ENCODE peak calls at places on chromosome 19, in five cellular contexts. I, B, V, H and T are unnamed samples.

GRCh38 chr19:43936219-43936618 is 1.1 kb upstream of the ZNF45 start:
- DNase-seq in I (no peak), V (no peak), H (no peak), B (no peak), T (no peak)

GRCh38 chr19:27393591-27393990 is 1819.4 kb downstream of the UQCRFS1 start:
- DNase-seq in V (no peak), I (no peak), B (no peak), H (no peak), T (no peak)

GRCh38 chr19:20351244-20351643 is 184.2 kb downstream of the ZNF486 start:
- DNase-seq in V (no peak), I (no peak), B (no peak), H (no peak), T (no peak)

GRCh38 chr19:6362351-6362801 is 1.0 kb downstream of the CLPP start:
- DNase-seq in H (no peak), V (peak), B (no peak), I (no peak), T (no peak)

GRCh38 chr19:5718579-5719273 is 1.2 kb downstream of the LONP1 start:
- DNase-seq in B (peak), I (no peak), V (peak), H (no peak), T (peak)

GRCh38 chr19:43407416-43408005 is 7.2 kb upstream of the TEX101 start:
- DNase-seq in B (no peak), H (no peak), V (no peak), I (no peak), T (no peak)

GRCh38 chr19:5403968-5404640 is 51.1 kb upstream of the ZNRF4 start:
- DNase-seq in H (peak), I (peak), V (peak), B (peak), T (peak)

GRCh38 chr19:1070576-1070930 is 3.6 kb downstream of the ARHGAP45 start:
- DNase-seq in I (peak), B (no peak), V (no peak), H (no peak), T (no peak)

GRCh38 chr19:52343548-52343947 is 7.5 kb downstream of the ZNF610 start:
- DNase-seq in B (no peak), V (peak), H (peak), I (no peak), T (no peak)

GRCh38 chr19:37932985-37933953 is 26.3 kb downstream of the SIPA1L3 start:
- DNase-seq in I (peak), H (peak), V (peak), B (no peak), T (peak)

GRCh38 chr19:30236006-30236405 is 136.2 kb upstream of the ZNF536 start:
- DNase-seq in B (no peak), V (no peak), H (no peak), I (no peak), T (no peak)

GRCh38 chr19:39661565-39661964 is 5.9 kb downstream of the LGALS16 start:
- DNase-seq in V (no peak), H (no peak), I (no peak), B (no peak), T (no peak)

GRCh38 chr19:46955114-46955812 is 64.4 kb upstream of the NPAS1 start:
- DNase-seq in I (no peak), V (peak), B (no peak), H (no peak), T (no peak)

GRCh38 chr19:33022472-33023116 is 42.1 kb downstream of the RHPN2 start:
- DNase-seq in I (no peak), B (no peak), H (no peak), V (no peak), T (no peak)

GRCh38 chr19:11982526-11982925 is 17.7 kb downstream of the ZNF763 start:
- DNase-seq in H (no peak), I (no peak), B (no peak), V (peak), T (no peak)

GRCh38 chr19:12293771-12294307 is 844 bp downstream of the ZNF44 start:
- DNase-seq in I (peak), B (no peak), H (peak), V (peak), T (no peak)

GRCh38 chr19:19554074-19555023 is 16.3 kb downstream of the CILP2 start:
- DNase-seq in H (peak), I (no peak), V (peak), B (no peak), T (no peak)

GRCh38 chr19:33197591-33198000 is 3.5 kb downstream of the LRP3 start:
- DNase-seq in H (no peak), I (no peak), B (no peak), V (no peak), T (no peak)

DNA sequence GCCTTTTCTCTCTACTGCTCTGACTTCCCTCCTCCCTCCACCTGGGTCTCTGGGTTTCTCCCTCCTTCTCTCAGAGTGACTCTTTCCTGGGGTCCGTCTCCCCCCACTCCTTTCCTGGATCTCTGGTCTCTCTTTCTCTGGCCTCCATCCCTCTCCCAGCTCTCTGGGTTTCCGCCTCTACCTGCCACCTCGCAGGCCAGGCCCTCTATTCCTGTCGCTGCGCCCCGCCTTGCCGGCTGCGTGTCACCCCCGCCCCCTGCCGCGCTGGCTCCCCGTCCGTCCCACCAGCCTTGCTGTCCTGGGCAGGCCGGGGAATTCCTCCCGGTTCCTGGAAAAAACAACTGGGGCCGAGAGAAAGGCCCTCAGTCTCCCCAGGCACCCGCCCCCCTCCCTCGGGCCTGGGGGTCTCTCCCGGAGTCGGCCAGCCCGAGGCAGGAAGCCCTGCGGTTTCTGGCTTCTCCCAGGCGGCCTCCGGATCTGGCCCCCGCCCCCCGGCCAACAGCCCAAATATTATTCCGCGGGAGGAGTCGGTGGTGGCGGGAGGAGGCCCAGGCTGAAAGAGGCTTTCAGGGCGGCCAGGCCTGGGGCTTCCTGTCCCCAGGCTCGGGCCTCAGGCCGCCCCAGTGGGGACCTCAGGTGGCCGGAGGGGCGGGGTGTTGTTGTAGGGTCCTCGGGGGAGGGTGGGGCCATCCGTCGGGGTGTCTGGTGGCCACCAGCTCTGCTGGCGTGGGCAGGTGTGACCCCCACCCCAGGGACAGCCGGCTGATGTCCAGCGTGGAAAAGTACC is 9.3 kb downstream of the IRF2BP1 start:
- DNase-seq in I (peak), B (no peak), H (peak), V (peak), T (no peak)
- H3K4me3 ChIP-seq in I (peak), B (no peak), H (no peak), V (peak), T (peak)

GRCh38 chr19:18396471-18397241 is 766 bp downstream of the LRRC25 start:
- DNase-seq in H (no peak), I (peak), B (no peak), V (no peak), T (no peak)
- H3K4me3 ChIP-seq in H (no peak), I (peak), B (no peak), V (no peak), T (no peak)

GRCh38 chr19:55212447-55212846 is 3.1 kb upstream of the PTPRH start:
- DNase-seq in H (peak), V (peak), I (no peak), B (no peak), T (no peak)

GRCh38 chr19:55209430-55210119 is at the start of gene PTPRH:
- DNase-seq in V (no peak), I (no peak), B (no peak), H (peak), T (no peak)

GRCh38 chr19:55208880-55209429 is 346 bp downstream of the PTPRH start:
- DNase-seq in B (no peak), V (no peak), H (peak), I (no peak), T (no peak)

GRCh38 chr19:55210120-55210493 is 806 bp upstream of the PTPRH start:
- DNase-seq in V (peak), I (no peak), B (peak), H (no peak), T (peak)

DNA sequence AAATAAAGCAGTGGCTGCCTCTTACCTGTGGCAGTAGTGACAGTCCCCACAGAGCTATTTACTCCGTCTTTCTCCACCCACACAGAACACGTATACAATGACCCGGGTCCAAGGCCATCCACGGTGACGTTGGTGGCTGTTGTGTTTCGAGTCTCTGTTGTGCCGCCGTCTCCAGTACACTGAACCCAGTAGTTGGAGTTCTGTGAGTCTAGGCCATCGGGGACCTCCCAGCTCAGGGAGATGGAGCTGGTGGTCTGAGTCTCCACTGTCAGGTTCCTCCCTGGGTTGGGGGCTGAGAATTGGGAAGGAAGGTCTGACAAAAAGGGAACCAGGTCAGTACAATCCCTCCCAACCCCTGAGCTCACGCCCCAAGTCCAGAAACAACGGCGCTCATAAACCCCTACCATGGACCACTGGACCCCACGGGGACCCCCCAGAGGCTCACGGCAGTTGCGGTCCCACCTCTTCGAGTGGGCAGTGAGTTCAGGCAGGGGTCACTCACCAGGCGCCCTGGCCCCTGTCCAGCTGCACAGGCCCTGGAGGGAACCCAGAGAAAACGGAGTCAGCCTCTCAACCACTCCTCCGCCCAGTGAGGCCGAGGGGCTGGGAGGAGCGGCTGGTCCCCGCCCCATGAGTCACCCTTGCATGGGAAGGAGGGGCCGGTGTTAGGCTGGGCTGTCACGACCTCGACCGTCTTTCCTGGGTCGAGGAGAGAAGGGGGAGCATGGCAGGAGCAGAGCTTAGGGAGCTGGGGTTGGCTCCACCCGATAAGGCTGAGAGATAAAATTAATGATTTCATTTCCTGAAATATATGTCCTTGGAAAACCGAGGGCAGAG is 2.4 kb downstream of the PTPRH start:
- DNase-seq in H (peak), V (peak), I (peak), B (no peak), T (peak)
- H3K4me3 ChIP-seq in H (no peak), V (peak), I (no peak), B (peak), T (peak)

DNA sequence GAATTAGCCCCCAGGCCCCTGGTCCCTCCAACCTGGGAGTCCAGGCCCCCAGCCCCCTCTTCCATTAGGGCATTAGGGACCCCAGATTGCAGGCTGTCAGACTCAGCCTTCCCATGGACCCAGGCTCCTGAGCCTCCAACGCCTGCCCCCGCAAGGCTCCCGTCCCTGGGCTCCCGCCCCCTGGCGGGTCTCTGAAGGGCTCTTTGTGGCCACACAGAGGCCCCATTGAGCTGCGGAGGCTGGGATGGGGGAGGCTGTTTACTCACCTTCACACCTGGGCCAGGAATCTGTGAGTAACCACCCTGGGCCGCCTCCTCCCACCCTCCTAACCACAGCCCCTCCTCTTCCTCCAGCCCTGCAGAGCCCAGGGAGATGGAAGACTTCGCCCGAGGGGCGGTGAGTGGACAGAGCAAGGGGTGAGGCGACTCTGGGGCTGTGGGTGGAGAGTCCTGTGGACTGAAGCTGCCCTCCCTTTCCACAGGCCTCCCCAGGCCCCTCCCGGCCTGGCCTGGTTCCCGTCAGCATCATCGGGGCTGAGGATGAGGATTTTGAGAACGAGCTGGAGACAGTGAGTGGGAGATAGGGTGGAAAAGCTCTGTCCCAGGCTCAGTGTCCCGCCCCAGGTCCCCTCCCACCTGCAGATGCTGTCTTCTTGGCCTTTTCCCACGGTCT is 4.9 kb downstream of the ARHGEF1 start:
- DNase-seq in I (no peak), V (peak), H (peak), B (no peak), T (no peak)
- H3K4me3 ChIP-seq in I (no peak), V (no peak), H (no peak), B (no peak), T (no peak)

GRCh38 chr19:45865269-45865948 is 1.3 kb downstream of the FOXA3 start:
- DNase-seq in I (no peak), B (no peak), V (no peak), H (peak), T (no peak)

GRCh38 chr19:45862564-45863334 is at the start of gene SYMPK:
- DNase-seq in H (peak), B (peak), V (peak), I (peak), T (peak)

GRCh38 chr19:45863840-45864628 is at the start of gene FOXA3:
- DNase-seq in B (no peak), I (peak), H (peak), V (peak), T (no peak)

GRCh38 chr19:45863335-45863839 is 440 bp upstream of the SYMPK start:
- DNase-seq in H (peak), I (no peak), B (no peak), V (no peak), T (no peak)

DNA sequence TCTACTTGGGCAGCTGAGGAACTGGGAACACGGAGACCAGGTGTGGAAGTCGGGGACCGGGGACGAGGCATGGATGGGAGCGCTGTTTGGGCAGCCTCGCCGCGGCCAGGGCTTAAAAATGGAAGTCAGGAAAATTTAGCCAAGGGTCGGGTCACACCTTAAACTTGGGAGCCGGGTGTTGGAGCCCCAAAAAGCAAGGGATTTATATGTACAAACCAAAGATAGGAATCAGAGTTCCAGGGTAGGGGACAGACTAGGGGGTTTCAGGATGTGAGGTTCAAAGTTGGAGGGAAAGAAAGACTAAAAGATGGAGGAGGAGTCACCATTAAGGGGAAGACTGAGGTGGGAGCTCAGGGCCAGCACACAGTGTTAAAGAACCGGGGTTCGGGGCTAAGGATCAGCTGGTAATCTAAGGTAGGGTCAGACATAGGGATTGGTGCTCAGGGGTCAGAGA is 530 bp downstream of the FOXA3 start:
- DNase-seq in V (no peak), B (no peak), H (no peak), I (no peak), T (no peak)
- H3K4me3 ChIP-seq in V (no peak), B (peak), H (peak), I (peak), T (no peak)

GRCh38 chr19:49676136-49676689 is 858 bp upstream of the PRMT1 start:
- DNase-seq in H (peak), B (peak), V (peak), I (peak), T (peak)

GRCh38 chr19:49676690-49677231 is 310 bp upstream of the PRMT1 start:
- DNase-seq in H (peak), I (peak), V (peak), B (peak), T (peak)

GRCh38 chr19:49667473-49667872 is 1.7 kb downstream of the BCL2L12 start:
- DNase-seq in I (no peak), B (no peak), V (no peak), H (no peak), T (no peak)

GRCh38 chr19:49669511-49669910 is 3.8 kb downstream of the BCL2L12 start:
- DNase-seq in V (no peak), H (no peak), I (no peak), B (no peak), T (no peak)

DNA sequence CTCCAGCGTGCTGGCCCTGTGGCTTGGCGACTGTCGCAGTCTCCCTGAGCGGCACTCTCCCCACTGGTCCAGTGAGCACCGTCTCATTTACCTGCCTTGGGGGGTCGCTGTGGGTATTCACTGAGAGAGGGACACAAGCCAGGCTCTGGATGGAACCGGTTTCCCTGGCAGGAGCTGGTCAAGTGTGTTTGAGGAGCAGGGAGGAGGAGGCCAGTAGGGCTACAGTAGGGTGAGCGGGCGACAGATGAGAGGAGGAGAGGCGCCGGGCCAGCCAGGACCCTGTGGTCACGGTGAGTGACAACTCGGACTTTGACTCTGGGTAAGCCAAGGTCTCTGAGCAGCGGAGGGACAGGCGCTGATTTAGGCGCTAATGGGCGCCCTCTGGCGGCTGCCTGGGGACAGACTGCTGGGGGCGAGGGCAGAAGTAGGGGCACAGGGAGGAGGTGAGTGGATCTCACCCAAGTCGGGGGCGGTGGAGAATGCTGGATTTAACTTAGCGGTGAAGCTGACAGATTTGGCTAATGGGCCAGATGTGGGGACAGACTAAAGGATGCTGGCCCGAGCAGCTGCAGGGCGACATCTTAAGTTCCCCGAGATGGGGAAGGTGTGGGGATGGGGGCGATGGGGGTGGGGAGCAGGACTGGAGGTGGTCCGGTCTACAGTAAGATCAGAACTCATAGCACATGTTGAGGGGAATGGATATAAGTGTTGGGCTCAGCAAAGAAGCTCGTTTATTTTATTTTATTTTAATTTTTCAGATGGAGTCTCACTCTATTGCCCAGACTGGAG is 4.7 kb upstream of the PRMT1 start:
- DNase-seq in V (peak), B (no peak), H (peak), I (peak), T (no peak)
- H3K4me3 ChIP-seq in V (no peak), B (no peak), H (no peak), I (no peak), T (no peak)